ENCODE peak calls at places on chromosome 6, in eight cellular contexts. S is CD8-positive, alpha-beta memory T cell; V is colonic mucosa; L is pancreas; P is left ventricle myocardium inferior; I is neural progenitor cell; G is CD4-positive, CD25-positive, alpha-beta regulatory T cell; H is uterus. B is an unnamed sample.

GRCh38 chr6:45502446-45502845 is 124.7 kb upstream of the SUPT3H start:
- DNase-seq in V (no peak), I (no peak), H (no peak), L (no peak), S (no peak), G (no peak), P (no peak), B (no peak)

GRCh38 chr6:26485401-26485800 is 14.7 kb upstream of the BTN1A1 start:
- DNase-seq in S (no peak), V (no peak), G (no peak), H (no peak), P (no peak), I (no peak), L (no peak), B (no peak)

GRCh38 chr6:87702589-87702945 is 534 bp upstream of the AKIRIN2 start:
- DNase-seq in P (no peak), I (peak; percentile 84), G (no peak), L (no peak), V (no peak), H (no peak), S (no peak), B (no peak)

GRCh38 chr6:16630035-16630643 is 131.1 kb downstream of the ATXN1 start:
- DNase-seq in S (no peak), V (no peak), I (no peak), L (no peak), G (no peak), P (no peak), H (no peak), B (no peak)

GRCh38 chr6:88301888-88302768 is 136.0 kb upstream of the CNR1 start:
- DNase-seq in P (no peak), G (no peak), V (no peak), S (no peak), L (no peak), H (no peak), I (no peak), B (no peak)

GRCh38 chr6:159943101-159943632 is 25.7 kb upstream of the IGF2R start:
- DNase-seq in I (no peak), V (no peak), G (no peak), H (no peak), S (no peak), P (peak; percentile 42), L (no peak), B (no peak)

GRCh38 chr6:40640591-40641293 is 53.6 kb upstream of the LRFN2 start:
- DNase-seq in H (no peak), L (no peak), V (no peak), I (no peak), S (no peak), P (no peak), G (peak; percentile 63), B (no peak)

GRCh38 chr6:116238083-116238482 is 15.8 kb downstream of the TSPYL4 start:
- DNase-seq in H (no peak), I (no peak), P (no peak), G (no peak), L (no peak), S (no peak), V (no peak), B (no peak)

GRCh38 chr6:34908194-34908593 is 19.1 kb downstream of the ANKS1A start:
- DNase-seq in H (no peak), L (no peak), V (no peak), G (no peak), I (no peak), S (no peak), P (no peak), B (no peak)

GRCh38 chr6:24882295-24882694 is 53.5 kb downstream of the RIPOR2 start:
- DNase-seq in V (no peak), P (no peak), H (no peak), S (no peak), G (no peak), I (no peak), L (no peak), B (no peak)

GRCh38 chr6:64520050-64520449 is 884.4 kb downstream of the PHF3 start:
- DNase-seq in G (no peak), H (no peak), L (no peak), I (no peak), V (no peak), S (no peak), P (no peak), B (no peak)

GRCh38 chr6:95596021-95596420 is 18.7 kb downstream of the MANEA start:
- DNase-seq in V (no peak), L (no peak), P (no peak), H (no peak), I (no peak), G (no peak), S (no peak), B (no peak)

GRCh38 chr6:63504777-63505384 is 67.4 kb upstream of the LOC128125822 start:
- DNase-seq in P (no peak), I (no peak), H (no peak), L (no peak), V (no peak), S (no peak), G (no peak), B (no peak)

GRCh38 chr6:16437095-16437494 is 198.7 kb downstream of the GMPR start:
- DNase-seq in L (no peak), G (peak; percentile 41), S (no peak), I (no peak), P (no peak), H (no peak), V (no peak), B (no peak)

GRCh38 chr6:136280032-136280609 is 9.5 kb downstream of the BCLAF1 start:
- DNase-seq in H (no peak), V (no peak), P (no peak), S (no peak), I (no peak), G (no peak), L (no peak), B (no peak)

GRCh38 chr6:75428204-75428603 is 65.4 kb downstream of the FILIP1 start:
- DNase-seq in H (no peak), V (no peak), I (no peak), P (no peak), L (no peak), G (no peak), S (no peak), B (no peak)

GRCh38 chr6:57342148-57342669 is 24.8 kb downstream of the PRIM2 start:
- DNase-seq in V (no peak), H (no peak), S (no peak), P (no peak), L (no peak), G (no peak), I (no peak), B (no peak)

GRCh38 chr6:43702522-43703440 is 15.2 kb upstream of the MRPS18A start:
- DNase-seq in I (peak; percentile 97), L (peak; percentile 91), V (peak; percentile 94), G (peak; percentile 49), S (no peak), H (peak; percentile 96), P (peak; percentile 94), B (peak; percentile 94)
- H3K4me3 ChIP-seq in I (peak overlapping the region; percentile 20), L (no peak overlapping the region), V (no peak overlapping the region), G (no peak overlapping the region), S (no peak overlapping the region), H (no peak overlapping the region), P (peak overlapping the region; percentile 0), B (no peak overlapping the region)

GRCh38 chr6:145809785-145810184 is 4.8 kb downstream of the FBXO30 start:
- DNase-seq in L (no peak), G (no peak), V (no peak), I (no peak), P (no peak), H (no peak), S (no peak), B (no peak)
- H3K27ac ChIP-seq in L (no peak overlapping the region), G (no peak overlapping the region), V (no peak overlapping the region), I (no peak overlapping the region), P (peak overlapping the region; percentile 16), H (no peak overlapping the region), S (no peak overlapping the region), B (no peak overlapping the region)

GRCh38 chr6:167651251-167652041 is 175.3 kb upstream of the AFDN start:
- DNase-seq in V (no peak), L (no peak), P (no peak), S (no peak), I (no peak), G (no peak), H (no peak), B (peak; percentile 12)

GRCh38 chr6:167650730-167651129 is 176.0 kb upstream of the AFDN start:
- DNase-seq in S (no peak), H (no peak), V (no peak), G (no peak), L (no peak), I (no peak), P (no peak), B (no peak)

GRCh38 chr6:167653561-167653960 is 173.2 kb upstream of the AFDN start:
- DNase-seq in H (no peak), P (no peak), G (no peak), I (no peak), V (no peak), L (no peak), S (no peak), B (peak; percentile 26)

GRCh38 chr6:167652701-167653095 is 174.0 kb upstream of the AFDN start:
- DNase-seq in S (no peak), I (no peak), G (no peak), H (no peak), P (no peak), V (no peak), L (no peak), B (peak; percentile 42)

DNA sequence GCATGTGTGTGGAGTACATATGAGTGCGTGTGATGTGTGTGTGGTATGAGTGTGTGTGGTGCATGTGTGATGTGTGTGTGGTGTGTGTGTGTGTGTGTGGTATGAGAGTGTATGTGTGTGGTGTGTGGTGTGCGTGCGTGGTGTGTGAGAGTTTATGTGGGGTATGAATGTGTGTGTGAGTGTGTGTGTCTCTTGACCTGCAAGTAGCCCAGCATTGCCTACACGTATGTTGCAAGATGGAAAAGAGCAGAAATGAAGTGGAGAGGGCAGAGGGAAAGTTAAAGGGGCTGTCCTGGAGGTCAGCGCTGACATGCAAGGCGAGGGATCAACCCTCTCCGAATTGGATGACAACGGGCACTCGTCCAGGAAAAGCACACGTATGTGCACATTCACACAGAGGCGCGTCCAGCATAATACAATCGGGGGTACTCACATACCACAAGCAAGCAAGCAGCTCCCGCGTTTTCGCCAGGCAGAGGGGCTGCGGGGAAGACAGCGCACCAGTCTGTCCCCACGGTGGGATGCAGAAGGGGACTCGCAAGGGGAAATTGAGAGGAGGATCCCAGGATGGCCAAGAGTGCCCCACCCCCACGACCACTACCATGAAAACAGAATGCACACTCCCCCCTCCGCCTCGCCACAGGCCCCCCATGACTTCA is 174.5 kb upstream of the AFDN start:
- DNase-seq in I (no peak), P (no peak), G (no peak), S (no peak), H (no peak), L (no peak), V (no peak), B (peak; percentile 21)
- H3K9me3 ChIP-seq in I (no peaks in the 10 kb centered on the region), P (no peaks in the 10 kb centered on the region), G (no peaks in the 10 kb centered on the region), S (no peaks in the 10 kb centered on the region), H (no peaks in the 10 kb centered on the region), L (no peaks in the 10 kb centered on the region), V (no peaks in the 10 kb centered on the region), B (no peaks in the 10 kb centered on the region)

DNA sequence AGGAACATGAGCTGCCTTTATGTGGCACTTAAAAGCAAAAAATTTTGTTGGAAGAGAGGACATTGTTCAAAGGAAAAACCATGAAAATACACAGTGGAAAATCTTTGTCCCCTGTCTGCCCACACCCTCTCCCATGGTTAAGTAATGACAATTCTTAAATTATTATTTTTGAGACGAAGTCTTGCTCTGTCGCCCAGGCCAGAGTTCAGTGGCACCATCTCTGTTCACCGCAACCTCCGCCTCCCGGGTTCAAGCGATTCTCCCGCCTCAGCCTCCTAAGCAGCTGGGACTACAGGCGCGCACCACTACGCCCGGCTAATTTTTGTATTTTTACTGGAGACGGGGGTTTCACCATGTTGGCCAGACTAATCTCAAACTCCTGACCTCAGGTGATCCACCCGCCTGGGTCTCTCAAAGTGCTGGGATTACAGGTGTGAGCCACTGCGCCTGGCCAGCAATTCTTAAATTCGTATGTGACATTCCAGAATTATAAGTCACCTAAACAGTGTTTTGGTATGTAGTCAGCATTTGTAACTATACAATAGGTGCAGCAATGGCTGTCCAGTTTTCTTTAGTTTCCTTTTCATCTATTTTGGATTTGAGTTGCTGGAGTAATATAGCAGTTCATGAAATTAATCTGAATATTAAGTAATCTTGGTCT is 636 bp upstream of the SSR1 start:
- DNase-seq in H (peak; percentile 19), G (no peak), I (no peak), V (peak; percentile 25), P (no peak), S (no peak), L (peak; percentile 20), B (no peak)
- H3K4me3 ChIP-seq in H (peak overlapping the region; percentile 76), G (peak overlapping the region; percentile 88), I (peak overlapping the region; percentile 37), V (peak overlapping the region; percentile 87), P (peak overlapping the region; percentile 98), S (peak overlapping the region; percentile 78), L (peak overlapping the region; percentile 78), B (peak overlapping the region; percentile 38)

B was measured in aorta.